ENCODE peak calls at places on chromosomes 13 and 19, in nine cellular contexts. One of them, this sample, is unnamed.

GRCh38 chr19:40623403-40624239 is 22.5 kb downstream of the LTBP4 start:
- DNase-seq in kidney epithelial cell: no peak
- DNase-seq in activated naive CD4-positive, alpha-beta T cell treated with Interleukin-2 at 50 U/mL for 16 hours: no peak
- DNase-seq in NCI-H187 treated with DMSO at 0.1 percent for 48 hours: peak
- DNase-seq in fibroblast of pulmonary artery: peak
- DNase-seq in GM13977: no peak
- DNase-seq in fibroblast of lung: peak
- DNase-seq in activated naive CD8-positive, alpha-beta T cell treated with anti-CD3 and anti-CD28 coated beads for 36 hours: peak
- DNase-seq in cerebellar cortex: peak
- DNase-seq in this sample: no peak

GRCh38 chr13:25977671-25978070 is 74.1 kb downstream of the SHISA2 start:
- DNase-seq in kidney epithelial cell: no peak
- DNase-seq in activated naive CD4-positive, alpha-beta T cell treated with Interleukin-2 at 50 U/mL for 16 hours: no peak
- DNase-seq in NCI-H187 treated with DMSO at 0.1 percent for 48 hours: no peak
- DNase-seq in fibroblast of pulmonary artery: no peak
- DNase-seq in GM13977: no peak
- DNase-seq in fibroblast of lung: no peak
- DNase-seq in activated naive CD8-positive, alpha-beta T cell treated with anti-CD3 and anti-CD28 coated beads for 36 hours: no peak
- DNase-seq in cerebellar cortex: no peak
- DNase-seq in this sample: no peak

GRCh38 chr13:91185294-91185863 is 162.1 kb upstream of the MIR17HG start:
- DNase-seq in kidney epithelial cell: no peak
- DNase-seq in activated naive CD4-positive, alpha-beta T cell treated with Interleukin-2 at 50 U/mL for 16 hours: no peak
- DNase-seq in NCI-H187 treated with DMSO at 0.1 percent for 48 hours: no peak
- DNase-seq in fibroblast of pulmonary artery: peak
- DNase-seq in GM13977: no peak
- DNase-seq in fibroblast of lung: peak
- DNase-seq in activated naive CD8-positive, alpha-beta T cell treated with anti-CD3 and anti-CD28 coated beads for 36 hours: no peak
- DNase-seq in cerebellar cortex: peak
- DNase-seq in this sample: no peak

GRCh38 chr13:93174260-93174659 is 52.3 kb upstream of the GPC6 start:
- DNase-seq in kidney epithelial cell: no peak
- DNase-seq in activated naive CD4-positive, alpha-beta T cell treated with Interleukin-2 at 50 U/mL for 16 hours: no peak
- DNase-seq in NCI-H187 treated with DMSO at 0.1 percent for 48 hours: no peak
- DNase-seq in fibroblast of pulmonary artery: no peak
- DNase-seq in GM13977: no peak
- DNase-seq in fibroblast of lung: no peak
- DNase-seq in activated naive CD8-positive, alpha-beta T cell treated with anti-CD3 and anti-CD28 coated beads for 36 hours: no peak
- DNase-seq in cerebellar cortex: no peak
- DNase-seq in this sample: no peak

GRCh38 chr13:37168922-37169321 is 63.5 kb upstream of the CSNK1A1L start:
- DNase-seq in kidney epithelial cell: no peak
- DNase-seq in activated naive CD4-positive, alpha-beta T cell treated with Interleukin-2 at 50 U/mL for 16 hours: no peak
- DNase-seq in NCI-H187 treated with DMSO at 0.1 percent for 48 hours: no peak
- DNase-seq in fibroblast of pulmonary artery: no peak
- DNase-seq in GM13977: no peak
- DNase-seq in fibroblast of lung: no peak
- DNase-seq in activated naive CD8-positive, alpha-beta T cell treated with anti-CD3 and anti-CD28 coated beads for 36 hours: no peak
- DNase-seq in cerebellar cortex: no peak
- DNase-seq in this sample: no peak

GRCh38 chr13:25171517-25172302 is at the start of gene AMER2:
- DNase-seq in kidney epithelial cell: no peak
- DNase-seq in activated naive CD4-positive, alpha-beta T cell treated with Interleukin-2 at 50 U/mL for 16 hours: no peak
- DNase-seq in NCI-H187 treated with DMSO at 0.1 percent for 48 hours: no peak
- DNase-seq in fibroblast of pulmonary artery: peak
- DNase-seq in GM13977: peak
- DNase-seq in fibroblast of lung: peak
- DNase-seq in activated naive CD8-positive, alpha-beta T cell treated with anti-CD3 and anti-CD28 coated beads for 36 hours: peak
- DNase-seq in cerebellar cortex: peak
- DNase-seq in this sample: peak

GRCh38 chr13:93534181-93534700 is 307.6 kb downstream of the GPC6 start:
- DNase-seq in kidney epithelial cell: no peak
- DNase-seq in activated naive CD4-positive, alpha-beta T cell treated with Interleukin-2 at 50 U/mL for 16 hours: no peak
- DNase-seq in NCI-H187 treated with DMSO at 0.1 percent for 48 hours: no peak
- DNase-seq in fibroblast of pulmonary artery: peak
- DNase-seq in GM13977: no peak
- DNase-seq in fibroblast of lung: peak
- DNase-seq in activated naive CD8-positive, alpha-beta T cell treated with anti-CD3 and anti-CD28 coated beads for 36 hours: no peak
- DNase-seq in cerebellar cortex: no peak
- DNase-seq in this sample: no peak

GRCh38 chr19:12034610-12035009 is 869 bp downstream of the ZNF433 start:
- DNase-seq in kidney epithelial cell: no peak
- DNase-seq in activated naive CD4-positive, alpha-beta T cell treated with Interleukin-2 at 50 U/mL for 16 hours: no peak
- DNase-seq in NCI-H187 treated with DMSO at 0.1 percent for 48 hours: no peak
- DNase-seq in fibroblast of pulmonary artery: no peak
- DNase-seq in GM13977: peak
- DNase-seq in fibroblast of lung: no peak
- DNase-seq in activated naive CD8-positive, alpha-beta T cell treated with anti-CD3 and anti-CD28 coated beads for 36 hours: no peak
- DNase-seq in cerebellar cortex: peak
- DNase-seq in this sample: no peak

GRCh38 chr19:13012690-13013608 is 17.7 kb downstream of the NFIX start:
- DNase-seq in kidney epithelial cell: no peak
- DNase-seq in activated naive CD4-positive, alpha-beta T cell treated with Interleukin-2 at 50 U/mL for 16 hours: peak
- DNase-seq in NCI-H187 treated with DMSO at 0.1 percent for 48 hours: no peak
- DNase-seq in fibroblast of pulmonary artery: peak
- DNase-seq in GM13977: peak
- DNase-seq in fibroblast of lung: peak
- DNase-seq in activated naive CD8-positive, alpha-beta T cell treated with anti-CD3 and anti-CD28 coated beads for 36 hours: peak
- DNase-seq in cerebellar cortex: peak
- DNase-seq in this sample: peak

GRCh38 chr19:41902594-41902993 is 19.6 kb downstream of the ARHGEF1 start:
- DNase-seq in kidney epithelial cell: no peak
- DNase-seq in activated naive CD4-positive, alpha-beta T cell treated with Interleukin-2 at 50 U/mL for 16 hours: no peak
- DNase-seq in NCI-H187 treated with DMSO at 0.1 percent for 48 hours: no peak
- DNase-seq in fibroblast of pulmonary artery: no peak
- DNase-seq in GM13977: no peak
- DNase-seq in fibroblast of lung: no peak
- DNase-seq in activated naive CD8-positive, alpha-beta T cell treated with anti-CD3 and anti-CD28 coated beads for 36 hours: no peak
- DNase-seq in cerebellar cortex: no peak
- DNase-seq in this sample: no peak

GRCh38 chr13:31199849-31200635 is at the start of gene B3GLCT:
- DNase-seq in kidney epithelial cell: peak
- DNase-seq in activated naive CD4-positive, alpha-beta T cell treated with Interleukin-2 at 50 U/mL for 16 hours: peak
- DNase-seq in NCI-H187 treated with DMSO at 0.1 percent for 48 hours: no peak
- DNase-seq in fibroblast of pulmonary artery: peak
- DNase-seq in GM13977: peak
- DNase-seq in fibroblast of lung: peak
- DNase-seq in activated naive CD8-positive, alpha-beta T cell treated with anti-CD3 and anti-CD28 coated beads for 36 hours: peak
- DNase-seq in cerebellar cortex: peak
- DNase-seq in this sample: peak

GRCh38 chr13:113272791-113273190 is 24.2 kb upstream of the LAMP1 start:
- DNase-seq in kidney epithelial cell: no peak
- DNase-seq in activated naive CD4-positive, alpha-beta T cell treated with Interleukin-2 at 50 U/mL for 16 hours: no peak
- DNase-seq in NCI-H187 treated with DMSO at 0.1 percent for 48 hours: no peak
- DNase-seq in fibroblast of pulmonary artery: no peak
- DNase-seq in GM13977: no peak
- DNase-seq in fibroblast of lung: no peak
- DNase-seq in activated naive CD8-positive, alpha-beta T cell treated with anti-CD3 and anti-CD28 coated beads for 36 hours: no peak
- DNase-seq in cerebellar cortex: no peak
- DNase-seq in this sample: no peak

GRCh38 chr13:83881917-83882625 is at the start of gene SLITRK1:
- DNase-seq in kidney epithelial cell: peak
- DNase-seq in activated naive CD4-positive, alpha-beta T cell treated with Interleukin-2 at 50 U/mL for 16 hours: peak
- DNase-seq in NCI-H187 treated with DMSO at 0.1 percent for 48 hours: no peak
- DNase-seq in fibroblast of pulmonary artery: peak
- DNase-seq in GM13977: no peak
- DNase-seq in fibroblast of lung: peak
- DNase-seq in activated naive CD8-positive, alpha-beta T cell treated with anti-CD3 and anti-CD28 coated beads for 36 hours: peak
- DNase-seq in cerebellar cortex: peak
- DNase-seq in this sample: peak

GRCh38 chr19:56900573-56901097 is 60.1 kb upstream of the PEG3 start:
- DNase-seq in kidney epithelial cell: no peak
- DNase-seq in activated naive CD4-positive, alpha-beta T cell treated with Interleukin-2 at 50 U/mL for 16 hours: no peak
- DNase-seq in NCI-H187 treated with DMSO at 0.1 percent for 48 hours: no peak
- DNase-seq in fibroblast of pulmonary artery: no peak
- DNase-seq in GM13977: no peak
- DNase-seq in fibroblast of lung: no peak
- DNase-seq in activated naive CD8-positive, alpha-beta T cell treated with anti-CD3 and anti-CD28 coated beads for 36 hours: no peak
- DNase-seq in cerebellar cortex: no peak
- DNase-seq in this sample: no peak

GRCh38 chr13:52949744-52950143 is 78.9 kb upstream of the OLFM4 start:
- DNase-seq in kidney epithelial cell: no peak
- DNase-seq in activated naive CD4-positive, alpha-beta T cell treated with Interleukin-2 at 50 U/mL for 16 hours: no peak
- DNase-seq in NCI-H187 treated with DMSO at 0.1 percent for 48 hours: no peak
- DNase-seq in fibroblast of pulmonary artery: no peak
- DNase-seq in GM13977: no peak
- DNase-seq in fibroblast of lung: no peak
- DNase-seq in activated naive CD8-positive, alpha-beta T cell treated with anti-CD3 and anti-CD28 coated beads for 36 hours: no peak
- DNase-seq in cerebellar cortex: peak
- DNase-seq in this sample: no peak